ENCODE peak calls at places on chromosomes 4 and X, in ten cellular contexts. One of them, this sample, is unnamed.

GRCh38 chr4:146333187-146333894 is 119.0 kb downstream of the REELD1 start:
- DNase-seq in fibroblast of the aortic adventitia: peak; percentile 54
- DNase-seq in sciatic nerve: no peak
- DNase-seq in endothelial cell: no peak
- DNase-seq in ACHN: peak; percentile 42
- DNase-seq in neural crest cell: no peak
- DNase-seq in activated CD8-positive, alpha-beta memory T cell treated with anti-CD3 and anti-CD28 coated beads, Interleukin-2, amount 10 ng/mL, durations not matched to agents 7 days and 5 days: peak; percentile 42
- DNase-seq in bronchial epithelial cell: peak; percentile 29
- DNase-seq in RPMI7951: peak; percentile 91
- DNase-seq in EL: peak; percentile 61
- DNase-seq in this sample: no peak

GRCh38 chr4:34920032-34920431 is 1324.3 kb downstream of the ARAP2 start:
- DNase-seq in fibroblast of the aortic adventitia: no peak
- DNase-seq in bronchial epithelial cell: no peak
- DNase-seq in activated CD8-positive, alpha-beta memory T cell treated with anti-CD3 and anti-CD28 coated beads, Interleukin-2, amount 10 ng/mL, durations not matched to agents 7 days and 5 days: no peak
- DNase-seq in neural crest cell: no peak
- DNase-seq in endothelial cell: no peak
- DNase-seq in EL: no peak
- DNase-seq in sciatic nerve: no peak
- DNase-seq in ACHN: no peak
- DNase-seq in RPMI7951: no peak
- DNase-seq in this sample: no peak

GRCh38 chr4:4841156-4841555 is 18.3 kb upstream of the MSX1 start:
- DNase-seq in activated CD8-positive, alpha-beta memory T cell treated with anti-CD3 and anti-CD28 coated beads, Interleukin-2, amount 10 ng/mL, durations not matched to agents 7 days and 5 days: no peak
- DNase-seq in neural crest cell: no peak
- DNase-seq in bronchial epithelial cell: no peak
- DNase-seq in sciatic nerve: no peak
- DNase-seq in RPMI7951: no peak
- DNase-seq in EL: no peak
- DNase-seq in ACHN: no peak
- DNase-seq in endothelial cell: no peak
- DNase-seq in fibroblast of the aortic adventitia: no peak
- DNase-seq in this sample: no peak

GRCh38 chrX:134990475-134991473 is at the start of gene SMIM10:
- DNase-seq in sciatic nerve: peak; percentile 90
- DNase-seq in activated CD8-positive, alpha-beta memory T cell treated with anti-CD3 and anti-CD28 coated beads, Interleukin-2, amount 10 ng/mL, durations not matched to agents 7 days and 5 days: peak; percentile 43
- DNase-seq in RPMI7951: peak; percentile 85
- DNase-seq in fibroblast of the aortic adventitia: peak; percentile 67
- DNase-seq in bronchial epithelial cell: peak; percentile 45
- DNase-seq in EL: peak; percentile 87
- DNase-seq in neural crest cell: peak; percentile 18
- DNase-seq in endothelial cell: peak; percentile 41
- DNase-seq in ACHN: no peak
- DNase-seq in this sample: peak; percentile 89

GRCh38 chr4:152729466-152729865 is 49.7 kb upstream of the TMEM154 start:
- DNase-seq in sciatic nerve: no peak
- DNase-seq in neural crest cell: no peak
- DNase-seq in EL: peak; percentile 53
- DNase-seq in endothelial cell: no peak
- DNase-seq in fibroblast of the aortic adventitia: peak; percentile 45
- DNase-seq in ACHN: no peak
- DNase-seq in RPMI7951: peak; percentile 4
- DNase-seq in activated CD8-positive, alpha-beta memory T cell treated with anti-CD3 and anti-CD28 coated beads, Interleukin-2, amount 10 ng/mL, durations not matched to agents 7 days and 5 days: no peak
- DNase-seq in bronchial epithelial cell: peak; percentile 92
- DNase-seq in this sample: no peak

GRCh38 chr4:101782546-101782945 is 8.0 kb upstream of the BANK1 start:
- DNase-seq in neural crest cell: no peak
- DNase-seq in bronchial epithelial cell: peak; percentile 29
- DNase-seq in endothelial cell: no peak
- DNase-seq in activated CD8-positive, alpha-beta memory T cell treated with anti-CD3 and anti-CD28 coated beads, Interleukin-2, amount 10 ng/mL, durations not matched to agents 7 days and 5 days: no peak
- DNase-seq in RPMI7951: no peak
- DNase-seq in fibroblast of the aortic adventitia: no peak
- DNase-seq in ACHN: no peak
- DNase-seq in EL: no peak
- DNase-seq in sciatic nerve: no peak
- DNase-seq in this sample: no peak

GRCh38 chrX:84415155-84415554 is 87.1 kb downstream of the HDX start:
- DNase-seq in neural crest cell: no peak
- DNase-seq in bronchial epithelial cell: no peak
- DNase-seq in RPMI7951: no peak
- DNase-seq in endothelial cell: no peak
- DNase-seq in activated CD8-positive, alpha-beta memory T cell treated with anti-CD3 and anti-CD28 coated beads, Interleukin-2, amount 10 ng/mL, durations not matched to agents 7 days and 5 days: no peak
- DNase-seq in EL: no peak
- DNase-seq in sciatic nerve: no peak
- DNase-seq in fibroblast of the aortic adventitia: no peak
- DNase-seq in ACHN: no peak
- DNase-seq in this sample: no peak

GRCh38 chrX:136258951-136259350 is 7.8 kb upstream of the MAP7D3 start:
- DNase-seq in endothelial cell: no peak
- DNase-seq in EL: no peak
- DNase-seq in bronchial epithelial cell: no peak
- DNase-seq in fibroblast of the aortic adventitia: no peak
- DNase-seq in neural crest cell: no peak
- DNase-seq in RPMI7951: no peak
- DNase-seq in activated CD8-positive, alpha-beta memory T cell treated with anti-CD3 and anti-CD28 coated beads, Interleukin-2, amount 10 ng/mL, durations not matched to agents 7 days and 5 days: no peak
- DNase-seq in sciatic nerve: no peak
- DNase-seq in ACHN: no peak
- DNase-seq in this sample: no peak

GRCh38 chr4:176137626-176138025 is 57.8 kb downstream of the SPATA4 start:
- DNase-seq in fibroblast of the aortic adventitia: peak; percentile 57
- DNase-seq in activated CD8-positive, alpha-beta memory T cell treated with anti-CD3 and anti-CD28 coated beads, Interleukin-2, amount 10 ng/mL, durations not matched to agents 7 days and 5 days: no peak
- DNase-seq in sciatic nerve: no peak
- DNase-seq in ACHN: peak; percentile 20
- DNase-seq in EL: peak; percentile 28
- DNase-seq in RPMI7951: no peak
- DNase-seq in bronchial epithelial cell: peak; percentile 35
- DNase-seq in neural crest cell: no peak
- DNase-seq in endothelial cell: no peak
- DNase-seq in this sample: no peak

GRCh38 chrX:129698150-129698549 is 40.6 kb upstream of the XPNPEP2 start:
- DNase-seq in activated CD8-positive, alpha-beta memory T cell treated with anti-CD3 and anti-CD28 coated beads, Interleukin-2, amount 10 ng/mL, durations not matched to agents 7 days and 5 days: no peak
- DNase-seq in endothelial cell: no peak
- DNase-seq in EL: no peak
- DNase-seq in bronchial epithelial cell: peak; percentile 69
- DNase-seq in neural crest cell: no peak
- DNase-seq in sciatic nerve: no peak
- DNase-seq in ACHN: no peak
- DNase-seq in fibroblast of the aortic adventitia: no peak
- DNase-seq in RPMI7951: no peak
- DNase-seq in this sample: no peak

GRCh38 chrX:37976153-37976552 is 30.2 kb upstream of the SYTL5 start:
- DNase-seq in endothelial cell: no peak
- DNase-seq in activated CD8-positive, alpha-beta memory T cell treated with anti-CD3 and anti-CD28 coated beads, Interleukin-2, amount 10 ng/mL, durations not matched to agents 7 days and 5 days: no peak
- DNase-seq in EL: no peak
- DNase-seq in bronchial epithelial cell: no peak
- DNase-seq in ACHN: no peak
- DNase-seq in RPMI7951: peak; percentile 14
- DNase-seq in neural crest cell: no peak
- DNase-seq in sciatic nerve: no peak
- DNase-seq in fibroblast of the aortic adventitia: peak; percentile 2
- DNase-seq in this sample: no peak

GRCh38 chr4:6582889-6583504 is 8.0 kb downstream of the MAN2B2 start:
- DNase-seq in EL: peak; percentile 19
- DNase-seq in activated CD8-positive, alpha-beta memory T cell treated with anti-CD3 and anti-CD28 coated beads, Interleukin-2, amount 10 ng/mL, durations not matched to agents 7 days and 5 days: no peak
- DNase-seq in endothelial cell: no peak
- DNase-seq in RPMI7951: peak; percentile 40
- DNase-seq in bronchial epithelial cell: peak; percentile 33
- DNase-seq in ACHN: peak; percentile 30
- DNase-seq in neural crest cell: no peak
- DNase-seq in sciatic nerve: no peak
- DNase-seq in fibroblast of the aortic adventitia: peak; percentile 16
- DNase-seq in this sample: no peak

GRCh38 chrX:120125444-120125843 is 9.7 kb upstream of the RHOXF1 start:
- DNase-seq in activated CD8-positive, alpha-beta memory T cell treated with anti-CD3 and anti-CD28 coated beads, Interleukin-2, amount 10 ng/mL, durations not matched to agents 7 days and 5 days: no peak
- DNase-seq in ACHN: no peak
- DNase-seq in neural crest cell: no peak
- DNase-seq in sciatic nerve: no peak
- DNase-seq in RPMI7951: peak; percentile 29
- DNase-seq in EL: peak; percentile 16
- DNase-seq in endothelial cell: no peak
- DNase-seq in bronchial epithelial cell: no peak
- DNase-seq in fibroblast of the aortic adventitia: peak; percentile 10
- DNase-seq in this sample: peak; percentile 42

GRCh38 chrX:34875204-34875603 is 67.4 kb upstream of the FAM47B start:
- DNase-seq in activated CD8-positive, alpha-beta memory T cell treated with anti-CD3 and anti-CD28 coated beads, Interleukin-2, amount 10 ng/mL, durations not matched to agents 7 days and 5 days: no peak
- DNase-seq in EL: peak; percentile 46
- DNase-seq in bronchial epithelial cell: peak; percentile 50
- DNase-seq in neural crest cell: no peak
- DNase-seq in ACHN: no peak
- DNase-seq in endothelial cell: no peak
- DNase-seq in sciatic nerve: no peak
- DNase-seq in fibroblast of the aortic adventitia: peak; percentile 72
- DNase-seq in RPMI7951: peak; percentile 63
- DNase-seq in this sample: no peak

GRCh38 chrX:110268875-110269274 is 49.0 kb downstream of the AMMECR1 start:
- DNase-seq in sciatic nerve: no peak
- DNase-seq in EL: no peak
- DNase-seq in fibroblast of the aortic adventitia: no peak
- DNase-seq in endothelial cell: no peak
- DNase-seq in RPMI7951: no peak
- DNase-seq in neural crest cell: no peak
- DNase-seq in bronchial epithelial cell: no peak
- DNase-seq in ACHN: no peak
- DNase-seq in activated CD8-positive, alpha-beta memory T cell treated with anti-CD3 and anti-CD28 coated beads, Interleukin-2, amount 10 ng/mL, durations not matched to agents 7 days and 5 days: no peak
- DNase-seq in this sample: no peak

GRCh38 chr4:184459413-184459812 is 14.9 kb downstream of the IRF2 start:
- DNase-seq in ACHN: no peak
- DNase-seq in EL: peak; percentile 62
- DNase-seq in endothelial cell: no peak
- DNase-seq in fibroblast of the aortic adventitia: no peak
- DNase-seq in RPMI7951: peak; percentile 50
- DNase-seq in sciatic nerve: no peak
- DNase-seq in neural crest cell: no peak
- DNase-seq in bronchial epithelial cell: peak; percentile 65
- DNase-seq in activated CD8-positive, alpha-beta memory T cell treated with anti-CD3 and anti-CD28 coated beads, Interleukin-2, amount 10 ng/mL, durations not matched to agents 7 days and 5 days: no peak
- DNase-seq in this sample: no peak

GRCh38 chr4:120071192-120071795 is 4.6 kb upstream of the MAD2L1 start:
- DNase-seq in neural crest cell: peak; percentile 32
- DNase-seq in RPMI7951: peak; percentile 55
- DNase-seq in EL: peak; percentile 74
- DNase-seq in ACHN: peak; percentile 65
- DNase-seq in endothelial cell: no peak
- DNase-seq in activated CD8-positive, alpha-beta memory T cell treated with anti-CD3 and anti-CD28 coated beads, Interleukin-2, amount 10 ng/mL, durations not matched to agents 7 days and 5 days: peak; percentile 76
- DNase-seq in sciatic nerve: peak; percentile 59
- DNase-seq in bronchial epithelial cell: peak; percentile 65
- DNase-seq in fibroblast of the aortic adventitia: peak; percentile 87
- DNase-seq in this sample: peak; percentile 35

GRCh38 chr4:103046416-103047290 is 27.1 kb upstream of the SLC9B1 start:
- DNase-seq in endothelial cell: peak; percentile 24
- DNase-seq in bronchial epithelial cell: peak; percentile 51
- DNase-seq in ACHN: peak; percentile 57
- DNase-seq in activated CD8-positive, alpha-beta memory T cell treated with anti-CD3 and anti-CD28 coated beads, Interleukin-2, amount 10 ng/mL, durations not matched to agents 7 days and 5 days: peak; percentile 58
- DNase-seq in sciatic nerve: no peak
- DNase-seq in neural crest cell: peak; percentile 19
- DNase-seq in RPMI7951: peak; percentile 41
- DNase-seq in EL: peak; percentile 42
- DNase-seq in fibroblast of the aortic adventitia: peak; percentile 58
- DNase-seq in this sample: no peak

GRCh38 chr4:87130985-87131753 is 89.2 kb downstream of the KLHL8 start:
- DNase-seq in RPMI7951: no peak
- DNase-seq in activated CD8-positive, alpha-beta memory T cell treated with anti-CD3 and anti-CD28 coated beads, Interleukin-2, amount 10 ng/mL, durations not matched to agents 7 days and 5 days: no peak
- DNase-seq in endothelial cell: no peak
- DNase-seq in neural crest cell: no peak
- DNase-seq in EL: no peak
- DNase-seq in bronchial epithelial cell: no peak
- DNase-seq in sciatic nerve: no peak
- DNase-seq in ACHN: no peak
- DNase-seq in fibroblast of the aortic adventitia: no peak
- DNase-seq in this sample: no peak

GRCh38 chr4:23476514-23477090 is 413.2 kb downstream of the PPARGC1A start:
- DNase-seq in activated CD8-positive, alpha-beta memory T cell treated with anti-CD3 and anti-CD28 coated beads, Interleukin-2, amount 10 ng/mL, durations not matched to agents 7 days and 5 days: no peak
- DNase-seq in fibroblast of the aortic adventitia: no peak
- DNase-seq in RPMI7951: no peak
- DNase-seq in endothelial cell: no peak
- DNase-seq in ACHN: no peak
- DNase-seq in EL: no peak
- DNase-seq in neural crest cell: no peak
- DNase-seq in sciatic nerve: no peak
- DNase-seq in bronchial epithelial cell: peak; percentile 33
- DNase-seq in this sample: no peak

GRCh38 chr4:59698041-59698440 is 1502.1 kb upstream of the ADGRL3 start:
- DNase-seq in sciatic nerve: no peak
- DNase-seq in EL: no peak
- DNase-seq in ACHN: no peak
- DNase-seq in endothelial cell: no peak
- DNase-seq in neural crest cell: no peak
- DNase-seq in RPMI7951: no peak
- DNase-seq in bronchial epithelial cell: no peak
- DNase-seq in activated CD8-positive, alpha-beta memory T cell treated with anti-CD3 and anti-CD28 coated beads, Interleukin-2, amount 10 ng/mL, durations not matched to agents 7 days and 5 days: no peak
- DNase-seq in fibroblast of the aortic adventitia: no peak
- DNase-seq in this sample: no peak

This sample was measured in ovary.